ENCODE peak calls at places on chromosomes 13 and 19, in ten cellular contexts. A, S, Z, M, X, L, Q, Y, J and N are unnamed samples.
A peak's percentile ranks its signal among the peaks of the same experiment; 100 is the strongest.

GRCh38 chr13:35139591-35139990 is 197.5 kb downstream of the NBEA start:
- DNase-seq in A (no peak), S (peak; percentile 87), Z (no peak), M (peak; percentile 69), X (no peak), L (no peak), Q (no peak), Y (no peak), J (no peak), N (no peak)

GRCh38 chr13:34432234-34432633 is 509.8 kb upstream of the NBEA start:
- DNase-seq in A (no peak), S (no peak), Z (no peak), M (no peak), X (no peak), L (no peak), Q (no peak), Y (no peak), J (no peak), N (no peak)

GRCh38 chr19:45100797-45101196 is 7.8 kb downstream of the PPP1R37 start:
- DNase-seq in A (no peak), S (no peak), Z (no peak), M (no peak), X (no peak), L (no peak), Q (no peak), Y (no peak), J (no peak), N (no peak)

GRCh38 chr13:51614350-51614786 is 30.1 kb downstream of the WDFY2 start:
- DNase-seq in A (peak; percentile 13), S (no peak), Z (no peak), M (no peak), X (peak; percentile 37), L (peak; percentile 34), Q (peak; percentile 17), Y (peak; percentile 97), J (peak; percentile 29), N (no peak)

GRCh38 chr13:26502826-26503225 is 54.7 kb upstream of the WASF3 start:
- DNase-seq in A (peak; percentile 23), S (peak; percentile 76), Z (peak; percentile 24), M (no peak), X (peak; percentile 50), L (no peak), Q (no peak), Y (no peak), J (peak; percentile 31), N (no peak)

GRCh38 chr13:80086304-80086721 is 254.6 kb downstream of the SPRY2 start:
- DNase-seq in A (no peak), S (peak; percentile 57), Z (no peak), M (no peak), X (no peak), L (no peak), Q (no peak), Y (no peak), J (no peak), N (no peak)

GRCh38 chr13:30832845-30833332 is 73.2 kb upstream of the MEDAG start:
- DNase-seq in A (peak; percentile 52), S (peak; percentile 94), Z (no peak), M (peak; percentile 86), X (peak; percentile 38), L (no peak), Q (no peak), Y (peak; percentile 60), J (no peak), N (peak; percentile 47)

GRCh38 chr19:45403781-45404556 is 900 bp downstream of the PPP1R13L start:
- DNase-seq in A (no peak), S (peak; percentile 67), Z (no peak), M (peak; percentile 52), X (peak; percentile 55), L (peak; percentile 61), Q (peak; percentile 63), Y (peak; percentile 32), J (peak; percentile 73), N (peak; percentile 71)

GRCh38 chr19:30447276-30447870 is 75.2 kb downstream of the ZNF536 start:
- DNase-seq in A (no peak), S (no peak), Z (no peak), M (no peak), X (no peak), L (no peak), Q (no peak), Y (peak; percentile 29), J (no peak), N (no peak)

GRCh38 chr13:73216381-73216831 is 157.6 kb downstream of the KLF5 start:
- DNase-seq in A (no peak), S (no peak), Z (no peak), M (no peak), X (no peak), L (no peak), Q (no peak), Y (no peak), J (no peak), N (no peak)